ENCODE peak calls at places on chromosomes 11 and 22, in eight cellular contexts. One of them, this sample, is unnamed.
A peak's percentile ranks its signal among the peaks of the same experiment; 100 is the strongest.

GRCh38 chr11:129815596-129816461 is at the start of gene TMEM45B:
- DNase-seq in MM.1S: no peak
- DNase-seq in bronchial epithelial cell: no peak
- DNase-seq in uterus: no peak
- DNase-seq in ovary: no peak
- DNase-seq in IMR-90: no peak
- DNase-seq in mucosa of descending colon: peak; percentile 89
- DNase-seq in HFF-Myc: no peak
- DNase-seq in this sample: no peak

GRCh38 chr22:36510966-36511881 is 4.4 kb upstream of the FOXRED2 start:
- DNase-seq in MM.1S: no peak
- DNase-seq in uterus: no peak
- DNase-seq in mucosa of descending colon: no peak
- DNase-seq in IMR-90: peak; percentile 51
- DNase-seq in HFF-Myc: no peak
- DNase-seq in ovary: no peak
- DNase-seq in bronchial epithelial cell: peak; percentile 48
- DNase-seq in this sample: no peak

GRCh38 chr11:129951883-129952262 is 50.8 kb downstream of the PRDM10 start:
- DNase-seq in bronchial epithelial cell: no peak
- DNase-seq in uterus: no peak
- DNase-seq in HFF-Myc: no peak
- DNase-seq in ovary: no peak
- DNase-seq in MM.1S: no peak
- DNase-seq in IMR-90: no peak
- DNase-seq in mucosa of descending colon: no peak
- DNase-seq in this sample: no peak

GRCh38 chr11:70666336-70666735 is 268.0 kb downstream of the CTTN start:
- DNase-seq in uterus: no peak
- DNase-seq in MM.1S: no peak
- DNase-seq in bronchial epithelial cell: no peak
- DNase-seq in mucosa of descending colon: no peak
- DNase-seq in ovary: no peak
- DNase-seq in IMR-90: no peak
- DNase-seq in HFF-Myc: no peak
- DNase-seq in this sample: no peak

GRCh38 chr22:30667092-30667485 is 586 bp downstream of the DUSP18 start:
- DNase-seq in bronchial epithelial cell: no peak
- DNase-seq in IMR-90: no peak
- DNase-seq in mucosa of descending colon: no peak
- DNase-seq in HFF-Myc: no peak
- DNase-seq in ovary: no peak
- DNase-seq in uterus: no peak
- DNase-seq in MM.1S: no peak
- DNase-seq in this sample: no peak

GRCh38 chr22:42604403-42604802 is 10.3 kb downstream of the POLDIP3 start:
- DNase-seq in bronchial epithelial cell: no peak
- DNase-seq in HFF-Myc: no peak
- DNase-seq in MM.1S: no peak
- DNase-seq in uterus: no peak
- DNase-seq in mucosa of descending colon: no peak
- DNase-seq in ovary: no peak
- DNase-seq in IMR-90: peak; percentile 28
- DNase-seq in this sample: no peak

GRCh38 chr11:117249571-117249970 is 17.1 kb downstream of the RNF214 start:
- DNase-seq in mucosa of descending colon: no peak
- DNase-seq in HFF-Myc: no peak
- DNase-seq in MM.1S: no peak
- DNase-seq in uterus: no peak
- DNase-seq in bronchial epithelial cell: no peak
- DNase-seq in ovary: no peak
- DNase-seq in IMR-90: no peak
- DNase-seq in this sample: no peak

GRCh38 chr11:68264244-68264643 is 7.5 kb downstream of the C11orf24 start:
- DNase-seq in ovary: no peak
- DNase-seq in HFF-Myc: no peak
- DNase-seq in uterus: no peak
- DNase-seq in bronchial epithelial cell: no peak
- DNase-seq in MM.1S: no peak
- DNase-seq in mucosa of descending colon: no peak
- DNase-seq in IMR-90: no peak
- DNase-seq in this sample: no peak

GRCh38 chr11:102345923-102346322 is 1.1 kb upstream of the BIRC2 start:
- DNase-seq in mucosa of descending colon: no peak
- DNase-seq in MM.1S: no peak
- DNase-seq in HFF-Myc: no peak
- DNase-seq in ovary: no peak
- DNase-seq in IMR-90: peak; percentile 83
- DNase-seq in uterus: no peak
- DNase-seq in bronchial epithelial cell: peak; percentile 78
- DNase-seq in this sample: no peak

GRCh38 chr11:112694244-112694643 is 267.0 kb upstream of the NCAM1 start:
- DNase-seq in MM.1S: no peak
- DNase-seq in IMR-90: no peak
- DNase-seq in uterus: no peak
- DNase-seq in ovary: no peak
- DNase-seq in HFF-Myc: no peak
- DNase-seq in bronchial epithelial cell: peak; percentile 61
- DNase-seq in mucosa of descending colon: no peak
- DNase-seq in this sample: no peak

GRCh38 chr11:118338637-118339061 is 3.9 kb downstream of the CD3D start:
- DNase-seq in ovary: no peak
- DNase-seq in mucosa of descending colon: peak; percentile 80
- DNase-seq in IMR-90: no peak
- DNase-seq in uterus: no peak
- DNase-seq in MM.1S: no peak
- DNase-seq in bronchial epithelial cell: peak; percentile 68
- DNase-seq in HFF-Myc: no peak
- DNase-seq in this sample: no peak

GRCh38 chr11:132977241-132977640 is 555.1 kb downstream of the OPCML start:
- DNase-seq in uterus: no peak
- DNase-seq in mucosa of descending colon: no peak
- DNase-seq in bronchial epithelial cell: no peak
- DNase-seq in MM.1S: no peak
- DNase-seq in IMR-90: no peak
- DNase-seq in ovary: no peak
- DNase-seq in HFF-Myc: no peak
- DNase-seq in this sample: no peak

GRCh38 chr11:126655807-126656128 is 300.3 kb downstream of the ST3GAL4 start:
- DNase-seq in bronchial epithelial cell: peak; percentile 32
- DNase-seq in IMR-90: peak; percentile 41
- DNase-seq in uterus: no peak
- DNase-seq in MM.1S: no peak
- DNase-seq in HFF-Myc: no peak
- DNase-seq in mucosa of descending colon: no peak
- DNase-seq in ovary: no peak
- DNase-seq in this sample: no peak

GRCh38 chr11:65390099-65390941 is 3.9 kb downstream of the FRMD8 start:
- DNase-seq in ovary: no peak
- DNase-seq in mucosa of descending colon: no peak
- DNase-seq in uterus: no peak
- DNase-seq in MM.1S: no peak
- DNase-seq in bronchial epithelial cell: no peak
- DNase-seq in HFF-Myc: no peak
- DNase-seq in IMR-90: no peak
- DNase-seq in this sample: no peak

GRCh38 chr22:45082795-45083194 is 73.0 kb upstream of the PHF21B start:
- DNase-seq in mucosa of descending colon: no peak
- DNase-seq in uterus: no peak
- DNase-seq in bronchial epithelial cell: no peak
- DNase-seq in MM.1S: no peak
- DNase-seq in ovary: no peak
- DNase-seq in HFF-Myc: no peak
- DNase-seq in IMR-90: no peak
- DNase-seq in this sample: no peak

GRCh38 chr22:45084400-45084920 is 74.7 kb upstream of the PHF21B start:
- DNase-seq in uterus: no peak
- DNase-seq in bronchial epithelial cell: no peak
- DNase-seq in ovary: no peak
- DNase-seq in MM.1S: no peak
- DNase-seq in IMR-90: no peak
- DNase-seq in HFF-Myc: no peak
- DNase-seq in mucosa of descending colon: no peak
- DNase-seq in this sample: no peak

GRCh38 chr22:45077826-45078334 is 68.1 kb upstream of the PHF21B start:
- DNase-seq in uterus: no peak
- DNase-seq in IMR-90: no peak
- DNase-seq in bronchial epithelial cell: no peak
- DNase-seq in HFF-Myc: no peak
- DNase-seq in ovary: no peak
- DNase-seq in MM.1S: no peak
- DNase-seq in mucosa of descending colon: no peak
- DNase-seq in this sample: no peak

GRCh38 chr22:45087802-45088201 is 75.9 kb upstream of the NUP50 start:
- DNase-seq in IMR-90: no peak
- DNase-seq in mucosa of descending colon: no peak
- DNase-seq in ovary: no peak
- DNase-seq in bronchial epithelial cell: no peak
- DNase-seq in uterus: no peak
- DNase-seq in MM.1S: no peak
- DNase-seq in HFF-Myc: no peak
- DNase-seq in this sample: no peak

DNA sequence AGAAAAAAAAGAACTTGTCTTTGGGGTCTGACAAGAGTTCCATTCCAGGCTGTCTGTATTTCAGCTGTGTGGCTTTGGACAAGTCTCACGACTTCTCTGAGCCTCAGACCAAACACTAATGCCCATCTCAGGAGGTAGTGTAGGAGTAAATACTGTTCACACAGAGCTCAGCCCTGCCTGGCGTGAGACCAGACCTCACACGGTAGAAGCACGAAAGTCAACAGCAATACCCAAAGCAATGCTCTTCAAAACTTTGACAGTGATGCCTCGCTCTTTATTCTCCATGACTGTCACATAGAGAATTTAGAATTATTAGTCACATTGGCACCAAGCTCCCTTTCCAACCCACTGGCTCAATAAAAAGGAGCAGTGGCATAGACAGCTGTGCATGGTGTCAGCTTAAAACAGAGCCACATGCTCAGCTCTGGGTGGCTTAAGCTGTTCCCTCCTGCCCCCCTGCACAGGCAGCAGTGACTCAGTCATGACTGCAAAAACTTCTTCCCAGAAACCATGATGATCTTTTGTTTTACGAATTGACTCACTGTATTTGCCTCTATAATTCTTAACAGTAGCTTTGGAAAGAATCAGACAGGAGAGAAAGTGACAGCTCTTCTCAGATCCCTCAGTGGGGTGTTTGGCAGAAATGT is 74.0 kb upstream of the PHF21B start:
- DNase-seq in HFF-Myc: peak; percentile 35
- DNase-seq in ovary: no peak
- DNase-seq in uterus: no peak
- DNase-seq in MM.1S: no peak
- DNase-seq in bronchial epithelial cell: peak; percentile 77
- DNase-seq in mucosa of descending colon: no peak
- DNase-seq in IMR-90: peak; percentile 81
- DNase-seq in this sample: no peak
- H3K4me3 ChIP-seq in HFF-Myc: no peak overlapping the region
- H3K4me3 ChIP-seq in ovary: no peak overlapping the region
- H3K4me3 ChIP-seq in uterus: no peak overlapping the region
- H3K4me3 ChIP-seq in MM.1S: no peak overlapping the region
- H3K4me3 ChIP-seq in bronchial epithelial cell: no peak overlapping the region
- H3K4me3 ChIP-seq in mucosa of descending colon: no peak overlapping the region
- H3K4me3 ChIP-seq in IMR-90: no peak overlapping the region
- H3K4me3 ChIP-seq in this sample: no peak overlapping the region

GRCh38 chr22:33811686-33812085 is 108.6 kb downstream of the LARGE1 start:
- DNase-seq in bronchial epithelial cell: no peak
- DNase-seq in MM.1S: no peak
- DNase-seq in ovary: peak; percentile 30
- DNase-seq in HFF-Myc: no peak
- DNase-seq in mucosa of descending colon: no peak
- DNase-seq in uterus: peak; percentile 90
- DNase-seq in IMR-90: peak; percentile 79
- DNase-seq in this sample: peak; percentile 5

GRCh38 chr22:33811208-33811607 is 109.1 kb downstream of the LARGE1 start:
- DNase-seq in mucosa of descending colon: no peak
- DNase-seq in bronchial epithelial cell: no peak
- DNase-seq in IMR-90: no peak
- DNase-seq in HFF-Myc: no peak
- DNase-seq in uterus: no peak
- DNase-seq in MM.1S: no peak
- DNase-seq in ovary: no peak
- DNase-seq in this sample: no peak

GRCh38 chr22:33807465-33807864 is 112.8 kb downstream of the LARGE1 start:
- DNase-seq in mucosa of descending colon: no peak
- DNase-seq in IMR-90: peak; percentile 48
- DNase-seq in uterus: no peak
- DNase-seq in ovary: no peak
- DNase-seq in HFF-Myc: no peak
- DNase-seq in bronchial epithelial cell: no peak
- DNase-seq in MM.1S: no peak
- DNase-seq in this sample: no peak

GRCh38 chr22:33812578-33812977 is 107.7 kb downstream of the LARGE1 start:
- DNase-seq in IMR-90: no peak
- DNase-seq in mucosa of descending colon: no peak
- DNase-seq in ovary: no peak
- DNase-seq in bronchial epithelial cell: no peak
- DNase-seq in MM.1S: no peak
- DNase-seq in uterus: no peak
- DNase-seq in HFF-Myc: no peak
- DNase-seq in this sample: no peak
- TF ChIP-seq CTCF in IMR-90: no peak
- TF ChIP-seq CTCF in mucosa of descending colon: no peak
- TF ChIP-seq CTCF in ovary: no peak
- TF ChIP-seq CTCF in bronchial epithelial cell: no peak
- TF ChIP-seq CTCF in MM.1S: no peak
- TF ChIP-seq CTCF in uterus: no peak
- TF ChIP-seq CTCF in HFF-Myc: no peak
- TF ChIP-seq CTCF in this sample: no peak

GRCh38 chr11:116051494-116051893 is 547.3 kb upstream of the CADM1 start:
- DNase-seq in IMR-90: no peak
- DNase-seq in bronchial epithelial cell: no peak
- DNase-seq in mucosa of descending colon: no peak
- DNase-seq in uterus: no peak
- DNase-seq in MM.1S: no peak
- DNase-seq in HFF-Myc: no peak
- DNase-seq in ovary: no peak
- DNase-seq in this sample: no peak
- H3K4me3 ChIP-seq in IMR-90: no peak overlapping the region
- H3K4me3 ChIP-seq in bronchial epithelial cell: no peak overlapping the region
- H3K4me3 ChIP-seq in mucosa of descending colon: no peak overlapping the region
- H3K4me3 ChIP-seq in uterus: no peak overlapping the region
- H3K4me3 ChIP-seq in MM.1S: no peak overlapping the region
- H3K4me3 ChIP-seq in HFF-Myc: no peak overlapping the region
- H3K4me3 ChIP-seq in ovary: no peak overlapping the region
- H3K4me3 ChIP-seq in this sample: no peak overlapping the region

DNA sequence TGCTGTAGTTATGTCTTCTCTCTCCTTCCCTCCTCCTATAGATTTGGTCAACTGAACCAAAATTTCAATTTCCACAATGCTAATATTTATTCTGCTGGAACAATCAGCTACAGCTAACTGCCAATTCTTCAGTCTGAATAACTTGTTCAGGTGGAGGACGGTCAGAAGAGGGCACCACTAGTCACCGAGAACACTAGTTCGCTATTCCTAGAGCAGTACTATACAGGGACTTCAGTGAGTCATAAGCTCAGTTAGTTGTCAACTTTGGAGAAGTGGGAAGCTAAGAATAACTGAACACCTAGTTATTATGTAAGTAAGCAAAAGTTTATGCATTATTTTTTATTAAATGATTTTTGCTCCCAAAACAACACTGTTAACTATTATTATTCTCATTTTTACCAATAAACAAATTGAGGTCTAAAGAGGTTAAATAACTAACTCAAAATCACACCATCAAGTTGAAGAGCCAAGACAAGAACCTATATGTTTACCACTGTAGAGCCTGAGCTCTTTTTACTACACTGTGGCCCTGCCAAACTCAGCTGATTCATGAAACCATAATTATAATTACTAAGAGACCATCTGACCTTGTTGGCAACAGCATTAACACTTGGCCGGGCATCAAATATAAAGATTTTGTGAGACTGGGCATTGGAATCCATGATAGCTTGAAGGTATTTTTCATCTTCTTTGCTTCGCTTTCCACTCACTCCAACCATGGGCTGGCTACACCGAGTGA is 59.0 kb downstream of the CEP57 start:
- DNase-seq in bronchial epithelial cell: peak; percentile 77
- DNase-seq in uterus: peak; percentile 34
- DNase-seq in HFF-Myc: peak; percentile 52
- DNase-seq in ovary: peak; percentile 36
- DNase-seq in MM.1S: peak; percentile 42
- DNase-seq in IMR-90: peak; percentile 82
- DNase-seq in mucosa of descending colon: no peak
- DNase-seq in this sample: no peak
- TF ChIP-seq CTCF in bronchial epithelial cell: peak; percentile 49
- TF ChIP-seq CTCF in uterus: peak; percentile 49
- TF ChIP-seq CTCF in HFF-Myc: peak; percentile 48
- TF ChIP-seq CTCF in ovary: peak; percentile 34
- TF ChIP-seq CTCF in MM.1S: peak; percentile 36
- TF ChIP-seq CTCF in IMR-90: peak; percentile 57
- TF ChIP-seq CTCF in mucosa of descending colon: no peak
- TF ChIP-seq CTCF in this sample: peak; percentile 44

This sample was measured in AG04449.